ENCODE peak calls at places on chromosomes 5 and 9, in ten cellular contexts. One of them, this sample, is unnamed.

GRCh38 chr5:107215581-107215980 is 455.2 kb downstream of the EFNA5 start:
- DNase-seq in NCI-H345: no peak
- DNase-seq in stimulated activated CD4-positive, alpha-beta T cell treated with anti-CD3 and anti-CD28 coated beads, Interleukin-12 subunit alpha, Interleukin-12 subunit beta, amount 100 ng/mL, for 48 hours: no peak
- DNase-seq in NCI-H187: no peak
- DNase-seq in T-helper 9 cell: no peak
- DNase-seq in GDM1: no peak
- DNase-seq in mucosa of gallbladder: peak
- DNase-seq in GM20000: no peak
- DNase-seq in NCI-H1105 treated with DMSO at 0.1 percent for 48 hours: no peak
- DNase-seq in kidney epithelial cell: no peak
- DNase-seq in this sample: no peak

GRCh38 chr9:120531683-120532300 is 48.2 kb downstream of the CDK5RAP2 start:
- DNase-seq in NCI-H187: no peak
- DNase-seq in GM20000: no peak
- DNase-seq in kidney epithelial cell: no peak
- DNase-seq in mucosa of gallbladder: no peak
- DNase-seq in NCI-H345: peak
- DNase-seq in T-helper 9 cell: no peak
- DNase-seq in NCI-H1105 treated with DMSO at 0.1 percent for 48 hours: peak
- DNase-seq in GDM1: no peak
- DNase-seq in stimulated activated CD4-positive, alpha-beta T cell treated with anti-CD3 and anti-CD28 coated beads, Interleukin-12 subunit alpha, Interleukin-12 subunit beta, amount 100 ng/mL, for 48 hours: no peak
- DNase-seq in this sample: peak

GRCh38 chr5:131773805-131774204 is 23.0 kb downstream of the FNIP1 start:
- DNase-seq in NCI-H187: no peak
- DNase-seq in GDM1: no peak
- DNase-seq in T-helper 9 cell: no peak
- DNase-seq in NCI-H345: no peak
- DNase-seq in stimulated activated CD4-positive, alpha-beta T cell treated with anti-CD3 and anti-CD28 coated beads, Interleukin-12 subunit alpha, Interleukin-12 subunit beta, amount 100 ng/mL, for 48 hours: no peak
- DNase-seq in NCI-H1105 treated with DMSO at 0.1 percent for 48 hours: no peak
- DNase-seq in kidney epithelial cell: no peak
- DNase-seq in GM20000: no peak
- DNase-seq in mucosa of gallbladder: no peak
- DNase-seq in this sample: no peak

GRCh38 chr5:39518516-39518915 is 93.7 kb upstream of the DAB2 start:
- DNase-seq in GDM1: no peak
- DNase-seq in mucosa of gallbladder: no peak
- DNase-seq in GM20000: no peak
- DNase-seq in NCI-H1105 treated with DMSO at 0.1 percent for 48 hours: no peak
- DNase-seq in NCI-H187: no peak
- DNase-seq in NCI-H345: no peak
- DNase-seq in T-helper 9 cell: no peak
- DNase-seq in kidney epithelial cell: no peak
- DNase-seq in stimulated activated CD4-positive, alpha-beta T cell treated with anti-CD3 and anti-CD28 coated beads, Interleukin-12 subunit alpha, Interleukin-12 subunit beta, amount 100 ng/mL, for 48 hours: no peak
- DNase-seq in this sample: no peak

GRCh38 chr9:76403352-76403751 is 9.1 kb upstream of the RFK start:
- DNase-seq in T-helper 9 cell: no peak
- DNase-seq in kidney epithelial cell: peak
- DNase-seq in mucosa of gallbladder: no peak
- DNase-seq in NCI-H1105 treated with DMSO at 0.1 percent for 48 hours: no peak
- DNase-seq in GM20000: peak
- DNase-seq in GDM1: peak
- DNase-seq in NCI-H345: no peak
- DNase-seq in NCI-H187: no peak
- DNase-seq in stimulated activated CD4-positive, alpha-beta T cell treated with anti-CD3 and anti-CD28 coated beads, Interleukin-12 subunit alpha, Interleukin-12 subunit beta, amount 100 ng/mL, for 48 hours: no peak
- DNase-seq in this sample: peak

GRCh38 chr5:16542275-16542674 is 74.5 kb downstream of the RETREG1 start:
- DNase-seq in GM20000: no peak
- DNase-seq in mucosa of gallbladder: no peak
- DNase-seq in kidney epithelial cell: no peak
- DNase-seq in NCI-H187: no peak
- DNase-seq in NCI-H1105 treated with DMSO at 0.1 percent for 48 hours: no peak
- DNase-seq in NCI-H345: peak
- DNase-seq in T-helper 9 cell: no peak
- DNase-seq in GDM1: no peak
- DNase-seq in stimulated activated CD4-positive, alpha-beta T cell treated with anti-CD3 and anti-CD28 coated beads, Interleukin-12 subunit alpha, Interleukin-12 subunit beta, amount 100 ng/mL, for 48 hours: no peak
- DNase-seq in this sample: no peak

GRCh38 chr9:92378825-92379535 is 25.4 kb downstream of the OGN start:
- DNase-seq in GM20000: no peak
- DNase-seq in kidney epithelial cell: no peak
- DNase-seq in stimulated activated CD4-positive, alpha-beta T cell treated with anti-CD3 and anti-CD28 coated beads, Interleukin-12 subunit alpha, Interleukin-12 subunit beta, amount 100 ng/mL, for 48 hours: no peak
- DNase-seq in T-helper 9 cell: no peak
- DNase-seq in NCI-H345: peak
- DNase-seq in NCI-H1105 treated with DMSO at 0.1 percent for 48 hours: no peak
- DNase-seq in mucosa of gallbladder: no peak
- DNase-seq in NCI-H187: no peak
- DNase-seq in GDM1: no peak
- DNase-seq in this sample: no peak

GRCh38 chr9:27151693-27152397 is 42.8 kb downstream of the TEK start:
- DNase-seq in GM20000: no peak
- DNase-seq in stimulated activated CD4-positive, alpha-beta T cell treated with anti-CD3 and anti-CD28 coated beads, Interleukin-12 subunit alpha, Interleukin-12 subunit beta, amount 100 ng/mL, for 48 hours: no peak
- DNase-seq in mucosa of gallbladder: no peak
- DNase-seq in GDM1: no peak
- DNase-seq in kidney epithelial cell: no peak
- DNase-seq in T-helper 9 cell: no peak
- DNase-seq in NCI-H187: no peak
- DNase-seq in NCI-H1105 treated with DMSO at 0.1 percent for 48 hours: no peak
- DNase-seq in NCI-H345: no peak
- DNase-seq in this sample: peak

GRCh38 chr9:4297151-4297794 is 2.6 kb downstream of the GLIS3 start:
- DNase-seq in GDM1: no peak
- DNase-seq in GM20000: peak
- DNase-seq in mucosa of gallbladder: peak
- DNase-seq in NCI-H187: no peak
- DNase-seq in kidney epithelial cell: no peak
- DNase-seq in stimulated activated CD4-positive, alpha-beta T cell treated with anti-CD3 and anti-CD28 coated beads, Interleukin-12 subunit alpha, Interleukin-12 subunit beta, amount 100 ng/mL, for 48 hours: peak
- DNase-seq in NCI-H1105 treated with DMSO at 0.1 percent for 48 hours: no peak
- DNase-seq in NCI-H345: peak
- DNase-seq in T-helper 9 cell: no peak
- DNase-seq in this sample: peak

GRCh38 chr5:94125107-94125506 is 383.7 kb upstream of the POU5F2 start:
- DNase-seq in GM20000: no peak
- DNase-seq in kidney epithelial cell: no peak
- DNase-seq in GDM1: no peak
- DNase-seq in NCI-H1105 treated with DMSO at 0.1 percent for 48 hours: no peak
- DNase-seq in stimulated activated CD4-positive, alpha-beta T cell treated with anti-CD3 and anti-CD28 coated beads, Interleukin-12 subunit alpha, Interleukin-12 subunit beta, amount 100 ng/mL, for 48 hours: no peak
- DNase-seq in NCI-H345: no peak
- DNase-seq in NCI-H187: no peak
- DNase-seq in T-helper 9 cell: no peak
- DNase-seq in mucosa of gallbladder: no peak
- DNase-seq in this sample: no peak

GRCh38 chr9:87275039-87275725 is 222.5 kb upstream of the DAPK1 start:
- DNase-seq in stimulated activated CD4-positive, alpha-beta T cell treated with anti-CD3 and anti-CD28 coated beads, Interleukin-12 subunit alpha, Interleukin-12 subunit beta, amount 100 ng/mL, for 48 hours: no peak
- DNase-seq in NCI-H187: no peak
- DNase-seq in mucosa of gallbladder: no peak
- DNase-seq in kidney epithelial cell: no peak
- DNase-seq in GDM1: no peak
- DNase-seq in NCI-H1105 treated with DMSO at 0.1 percent for 48 hours: no peak
- DNase-seq in T-helper 9 cell: no peak
- DNase-seq in NCI-H345: no peak
- DNase-seq in GM20000: no peak
- DNase-seq in this sample: no peak

GRCh38 chr5:36928947-36929346 is 52.4 kb downstream of the NIPBL start:
- DNase-seq in NCI-H187: no peak
- DNase-seq in NCI-H1105 treated with DMSO at 0.1 percent for 48 hours: no peak
- DNase-seq in stimulated activated CD4-positive, alpha-beta T cell treated with anti-CD3 and anti-CD28 coated beads, Interleukin-12 subunit alpha, Interleukin-12 subunit beta, amount 100 ng/mL, for 48 hours: no peak
- DNase-seq in GM20000: no peak
- DNase-seq in NCI-H345: no peak
- DNase-seq in mucosa of gallbladder: no peak
- DNase-seq in kidney epithelial cell: no peak
- DNase-seq in GDM1: no peak
- DNase-seq in T-helper 9 cell: no peak
- DNase-seq in this sample: peak

GRCh38 chr5:156934450-156935211 is 28.4 kb downstream of the TIMD4 start:
- DNase-seq in mucosa of gallbladder: peak
- DNase-seq in NCI-H187: no peak
- DNase-seq in GDM1: no peak
- DNase-seq in NCI-H1105 treated with DMSO at 0.1 percent for 48 hours: no peak
- DNase-seq in T-helper 9 cell: peak
- DNase-seq in kidney epithelial cell: no peak
- DNase-seq in NCI-H345: peak
- DNase-seq in stimulated activated CD4-positive, alpha-beta T cell treated with anti-CD3 and anti-CD28 coated beads, Interleukin-12 subunit alpha, Interleukin-12 subunit beta, amount 100 ng/mL, for 48 hours: no peak
- DNase-seq in GM20000: peak
- DNase-seq in this sample: no peak

GRCh38 chr9:127858041-127858512 is 3.6 kb upstream of the ENG start:
- DNase-seq in kidney epithelial cell: no peak
- DNase-seq in GM20000: no peak
- DNase-seq in NCI-H187: no peak
- DNase-seq in NCI-H345: peak
- DNase-seq in mucosa of gallbladder: no peak
- DNase-seq in stimulated activated CD4-positive, alpha-beta T cell treated with anti-CD3 and anti-CD28 coated beads, Interleukin-12 subunit alpha, Interleukin-12 subunit beta, amount 100 ng/mL, for 48 hours: no peak
- DNase-seq in NCI-H1105 treated with DMSO at 0.1 percent for 48 hours: peak
- DNase-seq in T-helper 9 cell: no peak
- DNase-seq in GDM1: peak
- DNase-seq in this sample: no peak

GRCh38 chr9:18330736-18331335 is 143.1 kb upstream of the ADAMTSL1 start:
- DNase-seq in NCI-H1105 treated with DMSO at 0.1 percent for 48 hours: peak
- DNase-seq in GDM1: no peak
- DNase-seq in GM20000: no peak
- DNase-seq in NCI-H187: no peak
- DNase-seq in kidney epithelial cell: no peak
- DNase-seq in mucosa of gallbladder: no peak
- DNase-seq in T-helper 9 cell: no peak
- DNase-seq in NCI-H345: no peak
- DNase-seq in stimulated activated CD4-positive, alpha-beta T cell treated with anti-CD3 and anti-CD28 coated beads, Interleukin-12 subunit alpha, Interleukin-12 subunit beta, amount 100 ng/mL, for 48 hours: no peak
- DNase-seq in this sample: no peak

GRCh38 chr9:113837349-113837748 is 38.8 kb upstream of the ZNF618 start:
- DNase-seq in stimulated activated CD4-positive, alpha-beta T cell treated with anti-CD3 and anti-CD28 coated beads, Interleukin-12 subunit alpha, Interleukin-12 subunit beta, amount 100 ng/mL, for 48 hours: no peak
- DNase-seq in kidney epithelial cell: no peak
- DNase-seq in GDM1: no peak
- DNase-seq in T-helper 9 cell: no peak
- DNase-seq in GM20000: no peak
- DNase-seq in NCI-H345: no peak
- DNase-seq in NCI-H187: no peak
- DNase-seq in NCI-H1105 treated with DMSO at 0.1 percent for 48 hours: no peak
- DNase-seq in mucosa of gallbladder: no peak
- DNase-seq in this sample: no peak

GRCh38 chr9:2299843-2300205 is 284.7 kb downstream of the SMARCA2 start:
- DNase-seq in NCI-H1105 treated with DMSO at 0.1 percent for 48 hours: no peak
- DNase-seq in mucosa of gallbladder: no peak
- DNase-seq in kidney epithelial cell: no peak
- DNase-seq in NCI-H187: no peak
- DNase-seq in T-helper 9 cell: no peak
- DNase-seq in GM20000: no peak
- DNase-seq in stimulated activated CD4-positive, alpha-beta T cell treated with anti-CD3 and anti-CD28 coated beads, Interleukin-12 subunit alpha, Interleukin-12 subunit beta, amount 100 ng/mL, for 48 hours: no peak
- DNase-seq in NCI-H345: peak
- DNase-seq in GDM1: no peak
- DNase-seq in this sample: no peak

GRCh38 chr5:175246242-175246891 is 197.6 kb downstream of the DRD1 start:
- DNase-seq in mucosa of gallbladder: peak
- DNase-seq in NCI-H187: no peak
- DNase-seq in kidney epithelial cell: peak
- DNase-seq in NCI-H1105 treated with DMSO at 0.1 percent for 48 hours: no peak
- DNase-seq in stimulated activated CD4-positive, alpha-beta T cell treated with anti-CD3 and anti-CD28 coated beads, Interleukin-12 subunit alpha, Interleukin-12 subunit beta, amount 100 ng/mL, for 48 hours: peak
- DNase-seq in GM20000: no peak
- DNase-seq in GDM1: no peak
- DNase-seq in T-helper 9 cell: no peak
- DNase-seq in NCI-H345: no peak
- DNase-seq in this sample: peak